ENCODE peak calls at places on chromosomes 5 and 9, in five cellular contexts. T, Q, P, C and Z are unnamed samples.
A peak's percentile ranks its signal among the peaks of the same experiment; 100 is the strongest.

GRCh38 chr5:93303291-93303691 is 277.7 kb downstream of the NR2F1-AS1 start:
- DNase-seq in Q (no peak), P (no peak), T (no peak), C (no peak), Z (no peak)

GRCh38 chr9:34628656-34629491 is at the start of gene ARID3C:
- DNase-seq in C (no peak), Q (peak; percentile 70), T (no peak), P (peak; percentile 70), Z (no peak)

GRCh38 chr9:2809692-2810423 is 34.0 kb downstream of the PUM3 start:
- DNase-seq in T (peak; percentile 85), Q (no peak), C (peak; percentile 99), P (no peak), Z (peak; percentile 89)

GRCh38 chr9:35967042-35967441 is 9.1 kb upstream of the OR2S2 start:
- DNase-seq in Q (no peak), T (no peak), C (no peak), P (no peak), Z (no peak)

GRCh38 chr5:82406200-82406773 is 128.1 kb upstream of the RPS23 start:
- DNase-seq in P (no peak), Q (no peak), T (no peak), C (peak; percentile 68), Z (no peak)

GRCh38 chr5:124655943-124656459 is 90.4 kb downstream of the ZNF608 start:
- DNase-seq in P (peak; percentile 73), Q (no peak), T (peak; percentile 91), C (peak; percentile 94), Z (peak; percentile 97)

GRCh38 chr9:130537346-130538050 is 41.9 kb upstream of the FUBP3 start:
- DNase-seq in C (no peak), T (no peak), P (peak; percentile 78), Q (no peak), Z (no peak)

GRCh38 chr5:80216753-80217596 is 38.9 kb downstream of the SERINC5 start:
- DNase-seq in C (no peak), P (no peak), Q (no peak), T (no peak), Z (no peak)

GRCh38 chr9:93035106-93035660 is 23.3 kb upstream of the SUSD3 start:
- DNase-seq in P (no peak), C (no peak), Q (no peak), T (no peak), Z (no peak)

GRCh38 chr9:70069734-70070133 is 26.1 kb downstream of the MAMDC2 start:
- DNase-seq in P (no peak), Q (no peak), T (no peak), C (no peak), Z (no peak)

GRCh38 chr9:137252555-137253506 is 1.7 kb downstream of the STPG3 start:
- DNase-seq in Q (no peak), C (no peak), T (no peak), P (peak; percentile 49), Z (no peak)

GRCh38 chr9:93677061-93677571 is 100.7 kb downstream of the PHF2 start:
- DNase-seq in Q (peak; percentile 32), T (no peak), C (no peak), P (no peak), Z (no peak)

GRCh38 chr9:88084816-88085215 is 53.5 kb downstream of the SPATA31C2 start:
- DNase-seq in P (no peak), Q (no peak), T (no peak), C (no peak), Z (no peak)

GRCh38 chr5:14199902-14200301 is 56.8 kb downstream of the TRIO start:
- DNase-seq in T (no peak), C (no peak), Q (no peak), P (no peak), Z (no peak)

GRCh38 chr5:168404366-168404765 is 81.9 kb upstream of the RARS1 start:
- DNase-seq in P (no peak), T (no peak), Q (no peak), C (peak; percentile 92), Z (no peak)

GRCh38 chr9:25261445-25261844 is 416.8 kb downstream of the TUSC1 start:
- DNase-seq in T (no peak), C (no peak), Q (no peak), P (no peak), Z (no peak)

GRCh38 chr9:21770877-21771560 is 31.4 kb upstream of the MTAP start:
- DNase-seq in C (peak; percentile 88), Q (no peak), T (peak; percentile 19), P (no peak), Z (no peak)

GRCh38 chr9:87123830-87124229 is 176.5 kb upstream of the GAS1 start:
- DNase-seq in P (no peak), Q (no peak), T (no peak), C (no peak), Z (no peak)

GRCh38 chr5:38831909-38832308 is 13.9 kb upstream of the OSMR start:
- DNase-seq in T (peak; percentile 66), P (peak; percentile 25), Q (no peak), C (peak; percentile 45), Z (peak; percentile 14)

GRCh38 chr5:81195334-81195929 is 37.7 kb upstream of the CKMT2 start:
- DNase-seq in Q (no peak), P (no peak), T (no peak), C (no peak), Z (no peak)

GRCh38 chr5:126877011-126877410 is 100.1 kb downstream of the LMNB1 start:
- DNase-seq in T (no peak), C (no peak), P (no peak), Q (no peak), Z (no peak)

GRCh38 chr9:131733601-131734061 is 6.2 kb downstream of the RAPGEF1 start:
- DNase-seq in T (peak; percentile 88), C (peak; percentile 96), P (peak; percentile 29), Q (no peak), Z (no peak)

GRCh38 chr9:34185778-34186551 is 7.1 kb downstream of the UBAP1 start:
- DNase-seq in C (peak; percentile 93), Q (no peak), T (peak; percentile 82), P (no peak), Z (no peak)

GRCh38 chr5:172667786-172668735 is 27.0 kb downstream of the NEURL1B start:
- DNase-seq in T (no peak), C (no peak), P (no peak), Q (no peak), Z (no peak)

GRCh38 chr9:81680506-81680905 is 8.8 kb downstream of the TLE1 start:
- DNase-seq in C (no peak), Q (no peak), T (no peak), P (no peak), Z (no peak)

GRCh38 chr5:157328277-157328912 is 62.5 kb downstream of the CYFIP2 start:
- DNase-seq in P (peak; percentile 87), C (peak; percentile 81), Q (peak; percentile 54), T (peak; percentile 77), Z (peak; percentile 73)

GRCh38 chr9:71985070-71985956 is 73.9 kb downstream of the C9orf85 start:
- DNase-seq in C (peak; percentile 15), Q (peak; percentile 51), T (peak; percentile 9), P (no peak), Z (peak; percentile 25)

GRCh38 chr5:72126796-72127195 is 19.5 kb downstream of the MAP1B start:
- DNase-seq in C (no peak), P (no peak), Q (no peak), T (no peak), Z (no peak)

GRCh38 chr9:70263421-70263820 is 4.6 kb downstream of the SMC5 start:
- DNase-seq in P (no peak), T (no peak), C (peak; percentile 57), Q (no peak), Z (no peak)

GRCh38 chr9:87322840-87323635 is 174.6 kb upstream of the DAPK1 start:
- DNase-seq in P (no peak), T (no peak), C (peak; percentile 32), Q (no peak), Z (no peak)

GRCh38 chr9:136626066-136626725 is 36.5 kb upstream of the EGFL7 start:
- DNase-seq in Q (peak; percentile 45), T (no peak), C (no peak), P (no peak), Z (no peak)

GRCh38 chr9:75149841-75150241 is 61.5 kb downstream of the OSTF1 start:
- DNase-seq in P (no peak), C (no peak), T (no peak), Q (no peak), Z (no peak)

GRCh38 chr9:96419691-96419969 is 1.5 kb upstream of the ZNF367 start:
- DNase-seq in C (no peak), T (no peak), P (no peak), Q (no peak), Z (no peak)

GRCh38 chr5:168332042-168332441 is 40.6 kb downstream of the WWC1 start:
- DNase-seq in Q (no peak), C (no peak), T (no peak), P (no peak), Z (no peak)

GRCh38 chr9:71353723-71354122 is 232.3 kb upstream of the TRPM3 start:
- DNase-seq in P (no peak), C (peak; percentile 18), T (no peak), Q (no peak), Z (no peak)

GRCh38 chr5:76488969-76489368 is 85.9 kb downstream of the IQGAP2 start:
- DNase-seq in Q (no peak), P (no peak), C (no peak), T (no peak), Z (no peak)

GRCh38 chr9:75903785-75904360 is 13.4 kb downstream of the PCSK5 start:
- DNase-seq in P (no peak), T (peak; percentile 72), Q (no peak), C (peak; percentile 17), Z (no peak)

GRCh38 chr5:154819546-154819945 is 30.9 kb downstream of the FAXDC2 start:
- DNase-seq in P (no peak), T (no peak), Q (no peak), C (no peak), Z (no peak)
- TF ChIP-seq MAFK in P (no peak), T (no peak), Q (no peak), C (no peak), Z (no peak)

DNA sequence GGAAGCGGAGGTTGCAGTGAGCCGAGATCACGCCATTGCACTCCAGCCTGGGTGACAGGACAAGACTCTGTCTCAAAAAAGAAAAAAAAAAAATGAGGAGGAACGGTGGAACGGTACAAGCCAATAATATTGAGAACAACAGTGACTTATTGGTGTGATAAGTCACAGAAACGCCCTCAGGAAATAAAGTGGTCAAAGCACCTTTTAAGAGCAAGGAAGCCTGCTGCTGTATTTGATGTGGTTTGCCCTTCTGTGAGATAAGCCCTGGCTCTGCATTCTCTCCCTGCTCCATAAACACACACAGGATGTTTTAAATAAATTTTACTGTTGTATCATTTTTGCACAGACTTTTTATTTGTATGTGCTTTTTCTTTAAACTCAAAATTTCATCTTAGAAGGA is 269.9 kb upstream of the MSX2 start:
- DNase-seq in P (no peak), C (no peak), Q (no peak), T (no peak), Z (no peak)
- TF ChIP-seq MAFK in P (no peak), C (no peak), Q (no peak), T (no peak), Z (no peak)

DNA sequence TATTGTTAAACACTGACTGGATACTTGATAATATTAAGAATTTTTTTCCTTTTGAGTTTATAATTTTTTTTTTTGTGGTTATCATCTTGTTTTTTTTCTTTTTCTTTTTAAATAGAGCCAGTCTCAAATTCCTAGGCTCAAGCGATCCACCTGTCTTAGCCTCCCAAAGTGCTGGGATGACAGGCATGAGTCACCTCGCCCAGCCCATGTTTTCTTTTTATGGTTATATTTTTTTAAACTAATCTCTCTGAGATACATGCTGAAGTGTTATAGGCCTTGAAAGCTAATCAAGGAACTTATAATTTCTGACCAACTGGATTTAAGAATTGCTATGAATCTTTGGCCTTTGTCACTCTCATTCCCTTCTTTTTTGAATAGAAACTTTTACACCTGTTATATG is 6.8 kb upstream of the AMACR start:
- DNase-seq in T (no peak), P (no peak), Q (no peak), C (no peak), Z (no peak)
- TF ChIP-seq MAFK in T (no peak), P (no peak), Q (no peak), C (no peak), Z (no peak)

GRCh38 chr9:109297899-109298298 is 23.0 kb downstream of the EPB41L4B start:
- DNase-seq in T (peak; percentile 26), C (peak; percentile 66), P (no peak), Q (no peak), Z (no peak)
- TF ChIP-seq MAFK in T (no peak), C (no peak), P (no peak), Q (no peak), Z (no peak)